ENCODE peak calls at places on chromosomes 13 and 19, in four cellular contexts. N is HCT116, L is HepG2, T is K562. E is an unnamed sample.

GRCh38 chr19:22427587-22428298 is 5.6 kb upstream of the ZNF98 start:
- DNase-seq in T (no peak), L (no peak), N (no peak), E (no peak)

GRCh38 chr19:4967738-4968461 is 1.0 kb upstream of the KDM4B start:
- DNase-seq in T (no peak), L (no peak), N (no peak), E (no peak)

GRCh38 chr13:107069107-107069776 is 501.3 kb upstream of the ARGLU1 start:
- DNase-seq in T (no peak), N (no peak), L (no peak), E (no peak)

GRCh38 chr13:74290324-74290773 is 156.1 kb upstream of the KLF12 start:
- DNase-seq in L (peak; percentile 9), N (peak; percentile 73), T (no peak), E (no peak)

GRCh38 chr13:85148009-85148408 is 651.2 kb downstream of the SLITRK6 start:
- DNase-seq in L (peak; percentile 1), N (no peak), T (no peak), E (no peak)

GRCh38 chr13:98906746-98907502 is 70.9 kb downstream of the DOCK9 start:
- DNase-seq in N (no peak), L (no peak), T (no peak), E (no peak)

GRCh38 chr19:38851622-38852230 is 1.9 kb upstream of the HNRNPL start:
- DNase-seq in N (peak; percentile 75), T (peak; percentile 91), L (peak; percentile 79), E (peak; percentile 94)

GRCh38 chr19:14473915-14474578 is 1.1 kb downstream of the PTGER1 start:
- DNase-seq in T (no peak), N (no peak), L (no peak), E (no peak)

GRCh38 chr19:19420570-19421301 is 15.3 kb downstream of the GATAD2A start:
- DNase-seq in N (no peak), T (no peak), L (no peak), E (no peak)

GRCh38 chr13:108495686-108496363 is 133.6 kb upstream of the MYO16 start:
- DNase-seq in N (no peak), L (no peak), T (no peak), E (no peak)

GRCh38 chr19:2315818-2316353 is 7.9 kb upstream of the LINGO3 start:
- DNase-seq in N (no peak), T (no peak), L (peak; percentile 55), E (no peak)

GRCh38 chr13:75368167-75368566 is 113.8 kb downstream of the TBC1D4 start:
- DNase-seq in T (no peak), N (peak; percentile 38), L (no peak), E (no peak)

GRCh38 chr13:97435297-97435682 is 1.3 kb downstream of the RAP2A start:
- DNase-seq in T (no peak), L (no peak), N (no peak), E (no peak)

GRCh38 chr13:45242070-45242469 is 41.2 kb upstream of the KCTD4 start:
- DNase-seq in N (peak; percentile 15), T (no peak), L (no peak), E (no peak)

GRCh38 chr13:26378116-26378515 is 124.2 kb downstream of the CDK8 start:
- DNase-seq in T (no peak), N (no peak), L (no peak), E (no peak)

GRCh38 chr19:17687857-17688784 is at the start of gene UNC13A:
- DNase-seq in L (no peak), N (no peak), T (peak; percentile 88), E (no peak)

GRCh38 chr13:57946361-57946760 is 314.8 kb downstream of the PCDH17 start:
- DNase-seq in L (no peak), T (no peak), N (no peak), E (no peak)

GRCh38 chr13:113951246-113951999 is 22.5 kb downstream of the C13orf46 start:
- DNase-seq in N (peak; percentile 57), L (peak; percentile 23), T (peak; percentile 86), E (no peak)

GRCh38 chr13:77611068-77611467 is 75.6 kb downstream of the SCEL start:
- DNase-seq in N (no peak), T (no peak), L (no peak), E (no peak)

GRCh38 chr13:39370554-39370953 is 232.4 kb downstream of the LHFPL6 start:
- DNase-seq in L (no peak), N (no peak), T (no peak), E (no peak)

GRCh38 chr19:30682576-30683536 is 310.7 kb downstream of the ZNF536 start:
- DNase-seq in N (peak; percentile 12), T (peak; percentile 82), L (peak; percentile 35), E (peak; percentile 42)

DNA sequence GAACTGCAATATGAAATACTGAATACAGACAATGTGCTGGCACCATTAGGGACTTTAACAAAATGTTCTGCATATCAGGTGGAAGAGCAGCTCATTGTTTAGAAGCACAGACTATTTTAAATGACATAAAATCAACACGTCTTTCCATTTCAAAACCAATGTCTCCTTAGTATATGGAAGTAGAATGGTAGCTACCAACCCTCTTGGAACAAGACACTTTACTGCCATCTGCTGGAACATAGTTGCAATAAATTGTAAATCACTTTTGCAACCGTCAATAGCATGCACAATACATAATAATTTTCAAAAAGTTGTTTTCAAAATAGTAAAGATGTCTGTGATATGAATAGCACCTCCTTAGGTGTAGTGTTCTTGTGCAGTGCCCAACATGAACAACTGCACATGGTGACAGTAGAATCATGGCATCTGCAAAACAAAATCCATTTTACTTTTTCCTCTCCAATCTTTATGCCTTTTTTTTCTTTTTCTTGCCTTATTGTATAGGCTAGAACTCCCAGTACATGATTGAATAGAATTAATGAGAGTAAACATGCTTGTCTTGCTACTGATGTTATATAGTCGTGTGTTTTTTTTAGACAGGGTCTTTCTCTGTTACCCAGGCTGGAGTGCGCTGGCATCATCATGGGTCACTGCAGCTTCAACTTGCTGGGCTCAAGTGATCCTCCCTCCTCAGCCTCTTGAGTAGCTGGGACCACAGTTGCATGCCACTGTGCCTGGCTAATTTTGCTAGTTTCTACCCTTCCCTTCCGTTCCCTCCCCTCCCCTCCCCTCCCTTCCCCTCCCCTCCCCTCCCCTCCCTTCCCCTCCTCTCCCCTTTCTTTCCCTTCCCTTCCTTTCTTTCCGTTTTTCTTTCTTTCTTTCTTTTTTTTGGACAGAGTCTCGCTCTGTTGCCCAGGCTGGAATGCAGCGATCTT is 7.8 kb upstream of the LYPD5 start:
- DNase-seq in L (peak; percentile 29), N (peak; percentile 63), T (peak; percentile 38), E (peak; percentile 15)
- TF ChIP-seq TCF7L2 in L (no peak), N (no peak), T (no peak), E (no peak)

DNA sequence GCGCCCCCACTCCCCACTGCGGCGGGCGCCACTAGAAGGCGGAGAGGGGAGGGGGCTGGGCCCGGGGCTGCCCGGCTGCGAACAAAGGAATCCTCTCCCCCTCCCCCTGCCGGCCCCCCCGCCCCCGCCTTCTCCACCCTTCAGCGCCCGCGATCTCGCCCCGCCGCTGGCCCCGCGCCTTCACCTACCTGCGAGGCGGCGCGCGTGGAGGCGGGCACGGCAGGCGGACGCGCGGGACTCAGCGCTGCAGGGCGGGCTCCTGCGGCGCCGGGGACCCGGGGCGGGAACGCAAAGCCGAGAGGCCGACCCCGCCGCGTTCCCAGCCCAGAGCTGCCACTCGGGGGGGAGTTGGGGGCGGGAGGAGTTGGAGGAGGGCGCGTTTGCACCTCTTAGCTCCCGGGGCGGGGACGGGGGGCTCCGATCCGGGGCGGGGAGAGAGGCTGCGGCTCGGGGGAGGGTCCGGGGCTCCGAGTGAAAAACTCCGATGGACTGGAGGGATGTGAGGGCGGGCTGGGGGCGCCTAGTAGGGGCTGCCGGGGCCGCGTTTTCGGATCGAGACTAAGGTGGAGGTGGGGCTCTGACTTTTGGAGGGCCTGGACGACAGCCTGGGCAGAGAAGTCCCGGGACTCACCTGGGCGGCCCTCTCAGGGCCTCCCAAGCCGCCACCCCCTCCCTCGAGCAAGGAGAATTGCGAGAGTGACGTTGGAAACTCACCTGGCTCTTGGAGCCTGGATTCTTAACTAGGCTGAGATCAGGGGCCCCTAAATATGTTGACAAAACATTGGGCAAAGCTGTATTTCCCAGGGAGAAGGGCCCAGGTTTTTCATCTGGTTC is at the start of gene FBN3:
- DNase-seq in L (no peak), T (peak; percentile 49), N (no peak), E (no peak)
- H3K27me3 ChIP-seq in L (peaks cover 10% of the 10 kb centered on the region), T (peaks cover 39% of the 10 kb centered on the region), N (no peaks in the 10 kb centered on the region), E (no peaks in the 10 kb centered on the region)

GRCh38 chr19:35123573-35123972 is 8.0 kb downstream of the FXYD3 start:
- DNase-seq in T (no peak), L (no peak), N (no peak), E (no peak)
- TF ChIP-seq POLR2AphosphoS5 in T (no peak), L (no peak), N (no peak), E (no peak)

GRCh38 chr13:32733685-32734084 is 147.4 kb downstream of the PDS5B start:
- DNase-seq in N (no peak), L (no peak), T (no peak), E (no peak)

GRCh38 chr13:32734511-32734910 is 148.3 kb downstream of the PDS5B start:
- DNase-seq in L (no peak), N (no peak), T (no peak), E (no peak)

GRCh38 chr13:32728327-32728726 is 142.1 kb downstream of the PDS5B start:
- DNase-seq in T (no peak), N (no peak), L (no peak), E (no peak)

GRCh38 chr13:32731074-32731473 is 144.8 kb downstream of the PDS5B start:
- DNase-seq in T (no peak), L (no peak), N (no peak), E (no peak)

GRCh38 chr13:32731576-32731975 is 145.3 kb downstream of the PDS5B start:
- DNase-seq in N (no peak), T (no peak), L (no peak), E (no peak)
- TF ChIP-seq TCF7L2 in N (no peak), T (no peak), L (no peak), E (no peak)

GRCh38 chr19:41813911-41814310 is 17.5 kb downstream of the CEACAM3 start:
- DNase-seq in T (no peak), L (no peak), N (no peak), E (no peak)
- H3K27me3 ChIP-seq in T (peaks cover 3% of the 10 kb centered on the region), L (no peaks in the 10 kb centered on the region), N (peaks cover 4% of the 10 kb centered on the region), E (no peaks in the 10 kb centered on the region)

E was measured in Panc1.